ENCODE peak calls at places on chromosome 7, in eight cellular contexts. I is activated naive CD4-positive, alpha-beta T cell; B is cerebellum; C is non-pigmented ciliary epithelial cell; Z is stimulated activated naive B cell treated with anti-CD40 and anti-IgM and Interleukin-4, amounts not matched to agents 10 μg/mL and 1 μg/mL and 100 μg/mL, for 72 hours; G is left cardiac atrium; P is AG04450; V is astrocyte. K is an unnamed sample.

GRCh38 chr7:128031901-128032604 is 816 bp upstream of the LRRC4 start:
- DNase-seq in I (peak; percentile 14), B (peak; percentile 83), C (peak; percentile 82), Z (peak; percentile 41), G (peak; percentile 58), P (peak; percentile 77), V (peak; percentile 90), K (peak; percentile 43)

GRCh38 chr7:83546586-83546985 is 102.4 kb downstream of the SEMA3E start:
- DNase-seq in I (no peak), B (no peak), C (peak; percentile 31), Z (no peak), G (no peak), P (no peak), V (peak; percentile 76), K (no peak)

GRCh38 chr7:138125119-138125518 is 48.9 kb downstream of the AKR1D1 start:
- DNase-seq in I (no peak), B (no peak), C (no peak), Z (no peak), G (no peak), P (no peak), V (peak; percentile 17), K (no peak)

GRCh38 chr7:116986611-116987565 is 33.6 kb downstream of the ST7 start:
- DNase-seq in I (no peak), B (no peak), C (no peak), Z (no peak), G (no peak), P (no peak), V (no peak), K (no peak)

GRCh38 chr7:70923086-70923845 is 208.7 kb upstream of the GALNT17 start:
- DNase-seq in I (no peak), B (no peak), C (no peak), Z (no peak), G (no peak), P (no peak), V (no peak), K (no peak)

GRCh38 chr7:105014725-105015630 is 973 bp downstream of the KMT2E start:
- DNase-seq in I (peak; percentile 36), B (peak; percentile 60), C (no peak), Z (peak; percentile 40), G (peak; percentile 48), P (no peak), V (peak; percentile 18), K (peak; percentile 50)

GRCh38 chr7:55250313-55250712 is 114.8 kb upstream of the LANCL2 start:
- DNase-seq in I (no peak), B (no peak), C (no peak), Z (no peak), G (no peak), P (no peak), V (no peak), K (no peak)

GRCh38 chr7:4216016-4216415 is 466.1 kb upstream of the FOXK1 start:
- DNase-seq in I (no peak), B (no peak), C (no peak), Z (no peak), G (no peak), P (no peak), V (no peak), K (no peak)

GRCh38 chr7:64618785-64619456 is 47.0 kb upstream of the ZNF107 start:
- DNase-seq in I (no peak), B (peak; percentile 1), C (peak; percentile 9), Z (no peak), G (no peak), P (no peak), V (peak; percentile 34), K (peak; percentile 45)

GRCh38 chr7:122072272-122072671 is 71.8 kb downstream of the AASS start:
- DNase-seq in I (no peak), B (no peak), C (no peak), Z (no peak), G (no peak), P (no peak), V (no peak), K (no peak)

GRCh38 chr7:46022397-46022796 is 101.3 kb upstream of the IGFBP3 start:
- DNase-seq in I (no peak), B (no peak), C (no peak), Z (no peak), G (no peak), P (no peak), V (no peak), K (no peak)

GRCh38 chr7:96562966-96563365 is 146.7 kb downstream of the SEM1 start:
- DNase-seq in I (no peak), B (no peak), C (no peak), Z (no peak), G (no peak), P (no peak), V (no peak), K (no peak)

GRCh38 chr7:146892151-146892550 is 775.5 kb downstream of the CNTNAP2 start:
- DNase-seq in I (no peak), B (no peak), C (peak; percentile 1), Z (no peak), G (no peak), P (no peak), V (no peak), K (no peak)

GRCh38 chr7:10998984-10999757 is 25.5 kb downstream of the PHF14 start:
- DNase-seq in I (no peak), B (no peak), C (no peak), Z (no peak), G (no peak), P (no peak), V (no peak), K (no peak)

K was measured in central memory CD4-positive, alpha-beta T cell.